ENCODE peak calls at places on chromosomes 7 and 10, in ten cellular contexts. N is endothelial cell of umbilical vein, D is H54, O is suprapubic skin, R is esophagus muscularis mucosa, X is IMR-90, A is A549, M is transverse colon, J is body of pancreas, W is right lobe of liver. S is an unnamed sample.

GRCh38 chr7:82559203-82559805 is 115.7 kb upstream of the CACNA2D1 start:
- DNase-seq in N (peak), D (no peak), O (no peak), R (no peak), X (no peak), A (peak), M (peak), J (peak), W (no peak), S (no peak)

GRCh38 chr10:43867667-43868361 is 219.1 kb upstream of the ZNF32 start:
- DNase-seq in N (peak), D (peak), O (no peak), R (no peak), X (peak), A (no peak), M (no peak), J (no peak), W (no peak), S (no peak)

GRCh38 chr7:43869898-43870240 is 552 bp upstream of the MRPS24 start:
- DNase-seq in N (no peak), D (peak), O (no peak), R (no peak), X (peak), A (peak), M (peak), J (no peak), W (no peak), S (peak)

GRCh38 chr7:47100815-47101435 is 481.0 kb downstream of the TNS3 start:
- DNase-seq in N (peak), D (peak), O (no peak), R (peak), X (peak), A (peak), M (peak), J (peak), W (peak), S (peak)

GRCh38 chr10:11547111-11547625 is 64.3 kb downstream of the USP6NL start:
- DNase-seq in N (peak), D (no peak), O (no peak), R (no peak), X (no peak), A (no peak), M (no peak), J (no peak), W (no peak), S (no peak)

GRCh38 chr7:41928781-41929180 is 225.9 kb upstream of the INHBA start:
- DNase-seq in N (no peak), D (no peak), O (no peak), R (peak), X (peak), A (no peak), M (no peak), J (no peak), W (no peak), S (no peak)

GRCh38 chr10:91034042-91034441 is 113.2 kb upstream of the ANKRD1 start:
- DNase-seq in N (no peak), D (no peak), O (no peak), R (no peak), X (no peak), A (no peak), M (no peak), J (no peak), W (no peak), S (no peak)

GRCh38 chr7:31000161-31000693 is 36.5 kb downstream of the GHRHR start:
- DNase-seq in N (no peak), D (no peak), O (no peak), R (no peak), X (no peak), A (no peak), M (no peak), J (no peak), W (no peak), S (no peak)

GRCh38 chr7:91005861-91006260 is 258.4 kb upstream of the FZD1 start:
- DNase-seq in N (no peak), D (no peak), O (no peak), R (no peak), X (no peak), A (no peak), M (no peak), J (no peak), W (no peak), S (no peak)

GRCh38 chr7:70134029-70134445 is 535.8 kb downstream of the AUTS2 start:
- DNase-seq in N (no peak), D (no peak), O (no peak), R (no peak), X (no peak), A (no peak), M (no peak), J (no peak), W (no peak), S (no peak)

GRCh38 chr7:137873524-137873923 is 26.8 kb upstream of the DGKI start:
- DNase-seq in N (no peak), D (no peak), O (no peak), R (no peak), X (peak), A (no peak), M (no peak), J (no peak), W (no peak), S (no peak)

GRCh38 chr7:95330194-95331003 is 6.1 kb upstream of the PON1 start:
- DNase-seq in N (peak), D (no peak), O (no peak), R (peak), X (no peak), A (no peak), M (no peak), J (no peak), W (no peak), S (peak)

GRCh38 chr7:2709553-2710165 is 21.7 kb downstream of the AMZ1 start:
- DNase-seq in N (peak), D (no peak), O (no peak), R (no peak), X (peak), A (peak), M (peak), J (peak), W (peak), S (peak)

GRCh38 chr10:100886099-100886498 is 26.7 kb upstream of the SLF2 start:
- DNase-seq in N (no peak), D (no peak), O (no peak), R (no peak), X (no peak), A (no peak), M (no peak), J (no peak), W (no peak), S (no peak)

GRCh38 chr7:77386165-77386824 is 29.9 kb downstream of the GSAP start:
- DNase-seq in N (no peak), D (no peak), O (no peak), R (no peak), X (no peak), A (no peak), M (no peak), J (no peak), W (no peak), S (no peak)

GRCh38 chr10:78626471-78626870 is 442.3 kb upstream of the ZMIZ1 start:
- DNase-seq in N (no peak), D (no peak), O (no peak), R (no peak), X (no peak), A (no peak), M (no peak), J (no peak), W (no peak), S (no peak)

GRCh38 chr10:30992671-30993070 is 39.0 kb downstream of the ZNF438 start:
- DNase-seq in N (no peak), D (no peak), O (no peak), R (no peak), X (no peak), A (no peak), M (no peak), J (no peak), W (no peak), S (no peak)

GRCh38 chr7:141568227-141568626 is 17.0 kb downstream of the AGK start:
- DNase-seq in N (no peak), D (no peak), O (no peak), R (no peak), X (no peak), A (no peak), M (no peak), J (no peak), W (no peak), S (no peak)

GRCh38 chr7:7276151-7276550 is 93.8 kb downstream of the C1GALT1 start:
- DNase-seq in N (no peak), D (no peak), O (no peak), R (no peak), X (no peak), A (no peak), M (no peak), J (no peak), W (no peak), S (no peak)

GRCh38 chr10:71210031-71210871 is 2.1 kb upstream of the UNC5B start:
- DNase-seq in N (no peak), D (no peak), O (no peak), R (no peak), X (no peak), A (no peak), M (no peak), J (no peak), W (no peak), S (no peak)

GRCh38 chr7:139523988-139524815 is 717 bp downstream of the CLEC2L start:
- DNase-seq in N (no peak), D (no peak), O (no peak), R (no peak), X (no peak), A (no peak), M (no peak), J (no peak), W (no peak), S (no peak)

GRCh38 chr10:33536508-33536907 is 202.0 kb upstream of the NRP1 start:
- DNase-seq in N (no peak), D (no peak), O (no peak), R (peak), X (no peak), A (no peak), M (no peak), J (no peak), W (no peak), S (no peak)

GRCh38 chr10:34176351-34176750 is 638.7 kb downstream of the PARD3 start:
- DNase-seq in N (no peak), D (no peak), O (no peak), R (no peak), X (no peak), A (no peak), M (no peak), J (no peak), W (no peak), S (no peak)

GRCh38 chr7:36887235-36887634 is 162.9 kb upstream of the AOAH start:
- DNase-seq in N (no peak), D (no peak), O (no peak), R (no peak), X (no peak), A (no peak), M (no peak), J (no peak), W (no peak), S (no peak)

GRCh38 chr7:36889182-36889581 is 164.9 kb upstream of the AOAH start:
- DNase-seq in N (no peak), D (no peak), O (no peak), R (no peak), X (no peak), A (no peak), M (no peak), J (no peak), W (no peak), S (no peak)

GRCh38 chr7:36887969-36888368 is 163.7 kb upstream of the AOAH start:
- DNase-seq in N (no peak), D (no peak), O (no peak), R (no peak), X (no peak), A (no peak), M (no peak), J (no peak), W (no peak), S (no peak)

GRCh38 chr7:36881206-36881605 is 156.9 kb upstream of the AOAH start:
- DNase-seq in N (no peak), D (no peak), O (no peak), R (no peak), X (no peak), A (no peak), M (no peak), J (no peak), W (no peak), S (no peak)

GRCh38 chr7:36884863-36885262 is 160.6 kb upstream of the AOAH start:
- DNase-seq in N (no peak), D (no peak), O (no peak), R (no peak), X (no peak), A (no peak), M (no peak), J (no peak), W (no peak), S (no peak)
- TF ChIP-seq POLR2A in N (no peak), D (no peak), O (no peak), R (no peak), X (no peak), A (no peak), M (no peak), J (no peak), W (no peak), S (no peak)

DNA sequence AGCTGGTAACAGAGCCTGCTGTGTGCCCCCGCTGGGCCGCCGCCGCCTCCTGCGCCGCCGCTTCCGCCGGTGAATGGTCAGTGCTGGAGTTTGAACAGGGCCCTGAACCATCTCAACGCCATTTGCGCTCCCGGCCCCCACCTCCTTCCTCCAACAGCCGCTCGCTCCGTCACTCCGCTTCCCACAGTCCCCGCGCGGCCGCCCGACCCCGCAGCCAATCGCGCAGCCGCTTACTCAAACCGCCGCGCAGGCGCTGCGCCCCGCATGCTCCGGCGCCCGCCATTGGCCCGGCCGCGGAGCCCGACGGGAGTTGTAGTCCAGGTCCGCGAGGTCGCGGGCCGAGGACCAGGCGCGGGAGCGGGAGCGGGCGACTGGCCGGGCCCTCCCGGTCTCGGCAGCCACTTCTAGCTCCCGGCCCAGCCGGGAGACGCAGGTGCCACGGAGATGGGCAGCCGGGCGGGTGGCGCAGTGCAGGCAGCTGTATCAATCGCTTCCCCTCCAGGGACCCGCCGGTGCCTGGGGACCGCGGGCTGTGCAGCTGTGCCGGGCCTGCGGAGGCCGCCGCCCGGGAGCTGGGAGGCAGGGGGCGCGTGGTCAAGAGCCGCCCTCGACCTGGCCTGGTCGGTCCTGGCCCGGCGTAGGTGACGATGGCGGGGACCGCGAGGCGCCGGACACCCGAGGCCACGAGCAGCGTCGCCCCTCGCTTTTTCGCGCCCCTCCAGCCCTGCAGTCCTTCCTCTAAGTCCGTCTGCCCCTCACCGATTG is at the start of gene WAPL:
- DNase-seq in N (peak), D (peak), O (peak), R (peak), X (peak), A (peak), M (peak), J (peak), W (peak), S (peak)
- TF ChIP-seq POLR2A in N (peak), D (peak), O (peak), R (peak), X (no peak), A (peak), M (peak), J (peak), W (peak), S (peak)

DNA sequence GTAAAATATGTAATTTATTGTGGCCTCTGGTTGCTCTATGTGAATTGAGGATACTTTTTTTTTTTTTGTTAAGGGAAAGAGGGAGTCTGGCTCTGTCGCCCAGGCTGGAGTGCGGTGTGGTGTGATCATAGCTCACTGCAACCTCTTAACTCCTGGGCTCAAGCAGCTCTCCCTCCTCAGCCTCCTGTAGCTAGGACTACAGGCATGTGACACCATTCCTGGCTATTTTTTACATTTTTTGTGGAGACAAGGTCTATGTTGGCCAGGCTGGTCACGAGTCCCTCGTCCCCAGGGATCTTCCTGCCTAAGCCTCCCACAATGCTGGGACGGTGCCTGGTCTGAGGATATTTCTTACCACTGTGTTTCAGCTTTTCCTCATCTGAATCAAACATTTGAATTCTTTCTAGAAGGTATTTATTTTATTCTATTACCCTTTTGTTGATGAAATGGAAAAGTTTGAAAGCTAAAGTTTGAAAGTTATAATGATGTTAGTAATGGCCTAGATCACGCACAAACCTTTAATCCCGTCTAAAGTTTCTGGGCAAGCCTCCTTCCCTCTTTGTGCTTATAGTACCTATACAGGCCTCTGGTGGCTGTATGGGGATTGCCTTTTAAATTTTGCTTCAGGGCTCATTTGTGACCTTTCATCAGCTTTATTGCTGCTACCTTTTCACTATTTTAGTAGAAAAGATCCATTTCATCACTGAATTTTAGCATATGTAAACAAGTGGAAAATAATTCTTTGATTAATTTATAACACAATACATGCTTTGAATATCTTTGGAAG is 2.0 kb downstream of the IFRD1 start:
- DNase-seq in N (peak), D (no peak), O (peak), R (no peak), X (peak), A (peak), M (peak), J (peak), W (peak), S (peak)
- TF ChIP-seq POLR2A in N (no peak), D (no peak), O (no peak), R (no peak), X (peak), A (no peak), M (peak), J (peak), W (peak), S (no peak)

DNA sequence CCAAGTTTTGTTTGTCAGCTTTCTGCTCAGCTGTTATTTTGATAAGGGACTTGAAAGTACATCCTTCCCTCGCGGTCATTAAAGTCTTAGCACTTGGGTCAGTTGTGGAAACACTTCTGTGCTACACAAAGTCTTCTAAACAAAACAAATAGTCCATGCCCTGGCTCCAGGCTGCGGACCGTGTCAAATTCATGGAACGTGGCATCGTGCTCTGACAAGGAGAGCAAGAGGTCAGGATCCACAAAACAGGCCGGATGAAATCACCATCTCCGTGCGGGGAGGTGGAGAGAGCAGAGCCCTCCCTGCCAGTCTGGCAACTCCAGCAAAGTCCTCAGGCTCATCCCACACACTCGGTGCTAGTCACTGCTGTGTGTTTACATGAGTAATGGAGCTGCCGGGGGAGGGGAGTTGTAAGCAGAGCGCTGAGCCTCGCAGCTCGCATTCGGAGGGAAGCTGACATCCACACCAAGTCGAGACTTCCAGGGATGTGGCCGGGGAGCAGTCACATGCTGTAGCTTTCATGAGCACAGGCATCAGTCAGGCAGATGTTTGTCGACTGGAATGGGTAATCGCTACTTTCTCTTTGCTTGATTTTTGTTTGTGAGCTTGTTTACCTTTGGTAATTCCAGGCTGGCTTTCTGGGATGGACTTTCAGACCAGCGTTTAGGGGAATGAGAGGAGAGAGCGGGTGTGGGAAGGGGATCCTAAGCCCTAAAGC is 147.6 kb downstream of the ARID5B start:
- DNase-seq in N (peak), D (peak), O (peak), R (peak), X (peak), A (peak), M (peak), J (peak), W (peak), S (no peak)
- TF ChIP-seq POLR2A in N (peak), D (peak), O (peak), R (peak), X (peak), A (peak), M (peak), J (peak), W (peak), S (no peak)

GRCh38 chr7:24781106-24781505 is 23.8 kb upstream of the GSDME start:
- DNase-seq in N (no peak), D (no peak), O (no peak), R (no peak), X (no peak), A (no peak), M (no peak), J (no peak), W (no peak), S (no peak)

GRCh38 chr7:24779283-24779655 is 22.0 kb upstream of the GSDME start:
- DNase-seq in N (no peak), D (no peak), O (no peak), R (no peak), X (no peak), A (no peak), M (no peak), J (no peak), W (no peak), S (no peak)

GRCh38 chr7:24777811-24778210 is 20.5 kb upstream of the GSDME start:
- DNase-seq in N (no peak), D (no peak), O (no peak), R (no peak), X (no peak), A (no peak), M (no peak), J (no peak), W (no peak), S (no peak)

GRCh38 chr7:24783731-24784130 is 26.5 kb upstream of the GSDME start:
- DNase-seq in N (no peak), D (no peak), O (no peak), R (no peak), X (no peak), A (no peak), M (no peak), J (no peak), W (no peak), S (no peak)

GRCh38 chr7:24778543-24779282 is 21.4 kb upstream of the GSDME start:
- DNase-seq in N (no peak), D (peak), O (peak), R (peak), X (peak), A (no peak), M (no peak), J (no peak), W (no peak), S (no peak)
- TF ChIP-seq POLR2A in N (no peak), D (no peak), O (no peak), R (no peak), X (peak), A (no peak), M (no peak), J (no peak), W (no peak), S (no peak)

DNA sequence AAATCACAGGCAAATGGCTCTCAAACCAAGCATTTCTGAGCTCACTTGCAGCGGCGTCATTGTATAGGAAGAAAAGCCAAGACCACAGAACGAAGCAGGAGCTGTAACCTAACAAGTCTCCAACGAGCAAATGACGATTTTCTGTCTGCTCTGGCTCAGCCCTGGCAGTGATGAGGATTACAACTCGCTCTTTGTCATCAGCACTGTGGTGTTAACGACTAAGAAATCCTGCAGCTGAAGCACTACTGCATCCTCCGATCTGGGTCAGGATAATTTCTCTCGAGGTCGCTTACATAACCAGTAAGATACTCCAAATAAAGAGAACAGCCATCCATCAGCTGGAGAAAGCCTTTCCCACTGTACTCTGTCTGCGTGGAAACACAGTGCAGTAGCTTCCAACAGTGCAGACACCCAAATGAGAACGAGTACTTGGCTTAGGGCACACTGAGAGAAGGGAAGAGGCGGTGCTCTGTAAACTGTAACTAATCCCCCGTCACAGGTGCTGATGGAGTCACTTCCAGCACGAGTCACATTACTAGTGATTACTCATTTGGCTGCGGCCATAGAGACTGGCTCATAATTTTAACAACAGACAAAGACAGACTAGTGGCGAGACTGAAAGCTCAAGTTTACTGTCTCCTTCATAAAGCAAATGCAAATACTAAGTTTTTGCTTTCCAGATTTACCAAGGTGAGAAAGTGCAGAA is 135.8 kb downstream of the NRBF2 start:
- DNase-seq in N (peak), D (peak), O (peak), R (peak), X (peak), A (peak), M (peak), J (peak), W (peak), S (peak)
- TF ChIP-seq POLR2A in N (peak), D (peak), O (peak), R (peak), X (peak), A (no peak), M (peak), J (peak), W (peak), S (peak)

S was measured in erythroblast.